ENCODE peak calls at places on chromosomes 2 and 18, in seven cellular contexts. C is WTC11, D is GM12878, Y is K562, E is HCT116, K is H1, B is HepG2. G is an unnamed sample.

GRCh38 chr2:140947236-140947635 is 1183.6 kb downstream of the LRP1B start:
- DNase-seq in K (no peak), B (no peak), E (no peak), Y (no peak), D (no peak), C (no peak), G (no peak)

GRCh38 chr2:215773728-215774127 is 239.6 kb downstream of the MREG start:
- DNase-seq in Y (peak), E (no peak), K (no peak), C (no peak), B (peak), D (no peak), G (no peak)

GRCh38 chr2:191428141-191428540 is 182.9 kb downstream of the MYO1B start:
- DNase-seq in Y (no peak), D (no peak), B (no peak), C (no peak), E (no peak), K (no peak), G (no peak)

GRCh38 chr2:238875161-238875530 is 27.3 kb downstream of the TWIST2 start:
- DNase-seq in C (peak), K (no peak), D (no peak), E (no peak), B (no peak), Y (peak), G (no peak)

GRCh38 chr2:155442755-155443372 is 744.4 kb downstream of the KCNJ3 start:
- DNase-seq in Y (peak), B (no peak), K (no peak), D (no peak), E (peak), C (no peak), G (no peak)

GRCh38 chr2:170313636-170314348 is 135.8 kb downstream of the MYO3B start:
- DNase-seq in C (no peak), Y (peak), D (no peak), E (no peak), B (no peak), K (no peak), G (no peak)

GRCh38 chr2:156466739-156467405 is 30.7 kb downstream of the GPD2 start:
- DNase-seq in D (no peak), Y (no peak), K (no peak), C (no peak), B (no peak), E (no peak), G (no peak)

GRCh38 chr18:43314931-43315330 is 37.6 kb upstream of the SYT4 start:
- DNase-seq in D (no peak), C (no peak), E (no peak), Y (no peak), K (no peak), B (no peak), G (no peak)

GRCh38 chr2:173249661-173250641 is 104.7 kb upstream of the CDCA7 start:
- DNase-seq in E (no peak), K (no peak), D (no peak), Y (no peak), C (no peak), B (no peak), G (no peak)

GRCh38 chr2:109324859-109325258 is 195.9 kb downstream of the SH3RF3 start:
- DNase-seq in C (no peak), E (no peak), B (no peak), Y (no peak), K (no peak), D (no peak), G (no peak)

GRCh38 chr2:205481861-205482260 is 200.4 kb upstream of the NRP2 start:
- DNase-seq in E (no peak), D (no peak), Y (no peak), B (no peak), K (no peak), C (no peak), G (no peak)

GRCh38 chr2:63613391-63613901 is 24.7 kb downstream of the MDH1 start:
- DNase-seq in D (no peak), E (no peak), K (no peak), Y (no peak), C (no peak), B (no peak), G (no peak)

GRCh38 chr18:13139885-13140450 is 78.6 kb upstream of the LDLRAD4 start:
- DNase-seq in C (no peak), E (no peak), K (no peak), Y (peak), D (no peak), B (peak), G (no peak)

GRCh38 chr2:239189711-239190131 is 211.1 kb downstream of the HDAC4 start:
- DNase-seq in B (no peak), K (no peak), E (no peak), D (no peak), C (no peak), Y (no peak), G (no peak)

GRCh38 chr18:75158465-75159237 is 50.3 kb downstream of the PTGR3 start:
- DNase-seq in E (no peak), C (no peak), K (no peak), D (no peak), B (no peak), Y (no peak), G (no peak)

GRCh38 chr2:161063946-161064306 is 96.3 kb upstream of the TANK start:
- DNase-seq in Y (no peak), B (no peak), D (no peak), E (no peak), C (no peak), K (no peak), G (no peak)

GRCh38 chr2:69619725-69620124 is 23.8 kb downstream of the AAK1 start:
- DNase-seq in B (no peak), E (no peak), Y (no peak), D (no peak), C (no peak), K (no peak), G (no peak)

GRCh38 chr2:20139828-20140227 is 85.1 kb downstream of the SDC1 start:
- DNase-seq in B (no peak), C (no peak), E (no peak), D (no peak), Y (no peak), K (no peak), G (no peak)

GRCh38 chr2:10717630-10718029 is 3.8 kb upstream of the ATP6V1C2 start:
- DNase-seq in K (no peak), C (no peak), B (no peak), D (no peak), Y (no peak), E (no peak), G (no peak)

GRCh38 chr2:84285056-84285747 is 173.9 kb downstream of the SUCLG1 start:
- DNase-seq in K (no peak), Y (no peak), B (no peak), E (no peak), D (no peak), C (no peak), G (no peak)

GRCh38 chr2:206154197-206154596 is 5.0 kb downstream of the NDUFS1 start:
- DNase-seq in Y (peak), D (peak), C (no peak), E (no peak), K (no peak), B (peak), G (no peak)

GRCh38 chr2:239739206-239739605 is 285.9 kb downstream of the NDUFA10 start:
- DNase-seq in Y (no peak), C (no peak), D (no peak), B (no peak), E (no peak), K (no peak), G (no peak)

GRCh38 chr18:9659499-9660387 is 45.4 kb upstream of the PPP4R1 start:
- DNase-seq in D (no peak), K (no peak), B (no peak), Y (no peak), E (no peak), C (no peak), G (no peak)

GRCh38 chr2:118856330-118856977 is 9.0 kb upstream of the EN1 start:
- DNase-seq in E (no peak), K (no peak), D (no peak), B (no peak), Y (no peak), C (no peak), G (no peak)

GRCh38 chr2:179376881-179377280 is 112.2 kb upstream of the SESTD1 start:
- DNase-seq in D (no peak), C (no peak), K (no peak), B (no peak), Y (no peak), E (no peak), G (no peak)

GRCh38 chr18:12253517-12254136 is 534 bp upstream of the CIDEA start:
- DNase-seq in D (no peak), K (peak), C (no peak), B (no peak), E (no peak), Y (no peak), G (no peak)

GRCh38 chr2:240983361-240983995 is 14.9 kb upstream of the SNED1 start:
- DNase-seq in C (peak), B (no peak), D (no peak), E (peak), Y (peak), K (peak), G (peak)

GRCh38 chr2:239262484-239263230 is 138.2 kb downstream of the HDAC4 start:
- DNase-seq in B (no peak), Y (no peak), D (no peak), C (no peak), E (no peak), K (no peak), G (no peak)

GRCh38 chr2:111918383-111918806 is 20.0 kb downstream of the MERTK start:
- DNase-seq in D (no peak), E (no peak), B (no peak), C (no peak), K (no peak), Y (peak), G (no peak)

GRCh38 chr2:185012643-185013042 is 414.3 kb downstream of the ZNF804A start:
- DNase-seq in K (peak), Y (peak), B (no peak), C (peak), D (no peak), E (peak), G (no peak)

GRCh38 chr18:62426191-62426488 is 96.7 kb upstream of the ZCCHC2 start:
- DNase-seq in B (no peak), D (no peak), Y (no peak), K (no peak), E (no peak), C (no peak), G (no peak)

GRCh38 chr18:62418258-62418657 is 93.1 kb downstream of the TNFRSF11A start:
- DNase-seq in D (no peak), C (no peak), Y (no peak), B (no peak), E (no peak), K (no peak), G (no peak)

GRCh38 chr18:62425465-62426190 is 97.2 kb upstream of the ZCCHC2 start:
- DNase-seq in E (peak), B (peak), Y (peak), K (peak), C (peak), D (no peak), G (peak)

GRCh38 chr18:62420151-62420512 is 95.0 kb downstream of the TNFRSF11A start:
- DNase-seq in B (peak), C (no peak), Y (peak), D (no peak), E (no peak), K (no peak), G (no peak)

DNA sequence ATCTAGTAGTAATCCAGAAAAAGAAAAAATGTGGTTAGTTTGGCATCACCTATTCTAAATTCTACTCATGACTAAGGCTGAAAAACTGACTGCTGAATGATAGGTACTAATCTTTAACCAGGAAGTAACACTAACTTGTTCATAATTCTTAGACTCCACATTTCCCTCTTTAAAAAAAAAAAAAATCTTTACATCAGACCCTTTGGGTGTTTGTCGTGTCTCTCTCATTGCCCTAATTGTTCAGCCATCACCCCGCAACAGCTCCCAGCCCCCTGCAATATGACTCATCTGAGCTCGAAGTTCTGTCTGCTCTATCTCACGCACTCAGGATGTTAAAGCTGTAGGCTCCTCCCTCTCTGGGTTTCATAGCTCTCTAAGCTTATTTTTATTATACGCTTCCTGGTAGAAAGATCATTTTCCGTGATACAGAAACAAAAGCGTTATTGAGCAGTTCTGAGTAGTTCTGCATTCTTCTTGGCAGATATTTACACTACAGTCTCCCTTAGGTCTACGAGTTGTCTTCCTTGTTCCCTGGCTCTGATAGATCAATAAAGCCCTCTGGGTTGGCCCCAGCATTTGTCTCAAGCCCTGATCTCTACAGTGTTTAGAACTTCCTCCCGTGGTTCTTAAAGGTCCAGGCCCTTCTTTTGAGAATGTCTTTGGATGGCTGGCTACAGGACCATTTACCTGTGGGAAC is 95.6 kb downstream of the TNFRSF11A start:
- DNase-seq in C (no peak), D (peak), E (no peak), B (peak), Y (peak), K (no peak), G (no peak)
- TF ChIP-seq SP1 in C (no peak), D (no peak), E (no peak), B (no peak), Y (no peak), K (no peak), G (no peak)

DNA sequence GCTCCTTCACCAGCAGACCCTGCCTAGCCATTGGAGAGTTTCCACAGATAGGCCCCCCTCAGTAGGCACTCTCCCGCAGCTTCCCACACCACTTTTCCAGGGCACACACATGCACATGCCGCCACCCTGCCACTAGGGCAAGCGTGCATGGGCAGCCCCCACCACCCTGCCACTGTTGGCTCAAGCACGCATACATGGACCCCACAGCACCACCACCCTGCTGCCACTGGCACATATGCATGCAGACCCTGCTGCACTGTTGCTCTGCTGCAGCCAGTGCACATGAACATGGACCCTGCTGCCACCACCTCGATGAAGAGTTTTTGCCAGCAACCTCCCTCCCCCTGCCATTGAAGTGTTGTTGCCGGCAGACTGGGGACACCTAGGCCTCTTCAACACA is 154.9 kb downstream of the FTCDNL1 start:
- DNase-seq in Y (no peak), C (no peak), E (no peak), B (no peak), D (no peak), K (no peak), G (no peak)
- TF ChIP-seq SP1 in Y (no peak), C (no peak), E (no peak), B (no peak), D (no peak), K (no peak), G (no peak)

GRCh38 chr2:219520079-219520478 is 5.8 kb downstream of the ASIC4 start:
- DNase-seq in E (no peak), Y (peak), K (no peak), D (no peak), C (no peak), B (no peak), G (no peak)

GRCh38 chr2:219524817-219525216 is 10.5 kb downstream of the ASIC4 start:
- DNase-seq in D (no peak), Y (no peak), K (no peak), E (no peak), C (no peak), B (no peak), G (no peak)

GRCh38 chr2:219521066-219521880 is 7.0 kb downstream of the ASIC4 start:
- DNase-seq in E (no peak), K (peak), C (peak), D (no peak), Y (peak), B (peak), G (peak)

GRCh38 chr2:219523031-219523671 is 8.9 kb downstream of the ASIC4 start:
- DNase-seq in B (no peak), D (no peak), Y (peak), C (peak), K (no peak), E (no peak), G (no peak)

DNA sequence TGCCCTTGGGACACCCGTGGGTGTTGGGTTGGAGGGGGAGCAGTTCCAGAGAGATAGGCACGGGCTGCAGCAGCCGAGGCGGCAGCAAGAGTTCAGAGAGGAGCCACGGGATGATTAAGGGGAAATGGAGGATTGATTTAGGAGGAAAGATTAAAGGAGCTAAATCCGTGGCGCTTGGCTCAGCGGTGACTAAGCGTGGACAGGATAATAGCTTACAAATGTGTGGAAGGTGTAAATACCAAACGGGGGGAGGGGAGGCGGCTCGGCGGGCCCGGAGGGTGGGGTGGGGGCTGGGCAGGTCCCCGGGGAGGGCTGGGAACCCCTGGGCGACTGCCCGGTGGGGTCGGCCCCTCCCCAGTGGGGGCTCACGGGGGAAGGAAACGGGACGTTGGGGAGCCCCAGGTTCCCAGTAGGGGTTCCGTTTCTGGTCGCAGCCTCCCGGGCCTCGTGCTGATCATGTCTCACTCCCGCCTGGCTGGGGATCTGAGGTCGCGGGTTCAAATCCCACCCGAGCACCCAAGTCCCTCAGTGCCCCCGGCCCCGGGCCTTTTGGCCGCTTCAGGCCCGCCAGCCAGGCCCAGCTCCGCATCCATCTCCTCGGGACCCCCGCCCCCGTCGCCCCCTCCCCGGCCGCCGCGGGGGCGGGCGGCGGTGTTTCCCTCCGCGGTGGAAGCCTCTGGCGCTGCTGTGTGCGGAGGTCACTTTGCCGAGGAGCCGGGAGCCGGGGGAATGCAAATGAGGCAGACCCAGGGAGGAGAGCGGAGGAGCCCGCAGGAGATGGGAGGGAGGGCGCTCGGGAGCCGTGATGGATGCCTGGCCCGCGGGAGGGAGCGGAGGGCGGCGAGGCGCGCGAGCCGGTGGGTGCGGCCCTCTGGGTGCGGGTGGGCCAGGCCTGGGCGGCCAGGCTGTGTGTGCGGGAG is 8.1 kb downstream of the ASIC4 start:
- DNase-seq in D (no peak), E (peak), C (peak), Y (peak), B (no peak), K (no peak), G (peak)
- TF ChIP-seq SP1 in D (no peak), E (no peak), C (no peak), Y (no peak), B (no peak), K (no peak), G (no peak)

DNA sequence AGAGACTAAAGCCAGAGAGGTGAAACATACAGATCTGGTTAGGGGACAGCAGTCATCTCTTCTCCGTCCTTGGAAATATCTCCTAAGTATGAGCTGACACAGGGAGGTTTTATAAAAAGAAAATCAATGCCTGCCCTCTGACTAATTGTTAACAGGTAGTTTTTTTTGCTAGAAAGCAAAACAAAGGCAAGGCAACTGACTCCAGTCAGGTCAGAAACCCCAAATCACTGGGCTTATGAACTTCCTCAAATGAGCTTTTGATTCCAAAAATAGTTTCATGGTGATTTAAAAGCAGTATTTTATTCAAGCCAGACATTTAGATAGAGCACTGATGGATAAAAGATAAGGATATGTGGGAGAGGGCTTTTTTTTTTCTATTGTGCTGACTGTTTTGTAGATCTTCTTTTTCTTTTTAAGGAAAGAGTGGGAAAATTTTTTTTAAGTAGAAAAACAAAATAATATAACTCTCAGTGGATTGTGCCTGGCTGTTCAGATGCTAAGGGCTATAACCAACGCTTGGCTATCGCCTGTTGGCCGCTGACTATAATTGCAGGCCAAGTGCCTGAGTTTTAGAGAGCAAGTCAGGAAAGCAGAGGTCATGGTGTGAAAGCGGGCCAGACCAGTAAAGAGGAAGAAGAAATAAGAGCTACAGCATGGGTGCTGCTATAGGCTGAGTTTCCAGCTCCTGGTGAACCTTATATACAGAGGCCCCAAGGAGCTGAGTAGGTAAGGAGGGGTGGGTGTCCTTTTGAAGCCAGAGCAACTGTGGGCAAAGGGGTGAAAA is 44.9 kb downstream of the MRPL35 start:
- DNase-seq in Y (no peak), K (no peak), E (no peak), C (no peak), B (no peak), D (no peak), G (no peak)
- TF ChIP-seq SP1 in Y (no peak), K (no peak), E (no peak), C (no peak), B (no peak), D (no peak), G (no peak)